ENCODE peak calls at places on chromosomes 4 and X, in seven cellular contexts. K, Q, J, S, D, O and C are unnamed samples.

GRCh38 chr4:143344774-143345173 is 8.1 kb downstream of the GAB1 start:
- DNase-seq in K (no peak), D (no peak), S (no peak), Q (no peak), J (no peak), O (no peak), C (no peak)

GRCh38 chr4:3773552-3774001 is 7.4 kb downstream of the ADRA2C start:
- DNase-seq in J (no peak), Q (no peak), D (no peak), O (no peak), K (no peak), S (no peak), C (no peak)

GRCh38 chr4:48642421-48643144 is 137.5 kb downstream of the FRYL start:
- DNase-seq in O (no peak), D (no peak), S (no peak), J (no peak), Q (no peak), K (no peak), C (no peak)

GRCh38 chr4:90825849-90826248 is 698.7 kb downstream of the CCSER1 start:
- DNase-seq in S (no peak), Q (no peak), D (peak; percentile 21), K (no peak), J (no peak), O (no peak), C (no peak)

GRCh38 chrX:107672955-107673378 is 44.7 kb downstream of the PRPS1 start:
- DNase-seq in S (peak; percentile 82), O (peak; percentile 93), D (peak; percentile 79), K (peak; percentile 77), Q (peak; percentile 74), J (peak; percentile 77), C (peak; percentile 89)

GRCh38 chrX:45070116-45071007 is 130.3 kb downstream of the DIPK2B start:
- DNase-seq in S (no peak), D (peak; percentile 41), Q (peak; percentile 8), O (no peak), J (no peak), K (peak; percentile 11), C (no peak)

GRCh38 chrX:50158616-50159015 is 42.2 kb downstream of the AKAP4 start:
- DNase-seq in J (no peak), S (no peak), O (no peak), D (peak; percentile 34), Q (no peak), K (no peak), C (no peak)

GRCh38 chr4:114907514-114908099 is 205.8 kb downstream of the NDST4 start:
- DNase-seq in K (no peak), D (no peak), Q (no peak), J (no peak), S (no peak), O (no peak), C (no peak)

GRCh38 chrX:26649534-26649933 is 433.6 kb downstream of the MAGEB5 start:
- DNase-seq in D (no peak), J (no peak), K (peak; percentile 29), S (no peak), O (no peak), Q (no peak), C (no peak)

GRCh38 chr4:186204103-186204559 is 12.8 kb downstream of the CYP4V2 start:
- DNase-seq in O (no peak), S (peak; percentile 34), J (peak; percentile 66), D (no peak), Q (no peak), K (peak; percentile 74), C (no peak)

GRCh38 chrX:69221239-69222102 is 56.2 kb upstream of the PJA1 start:
- DNase-seq in S (no peak), J (no peak), O (no peak), D (no peak), K (no peak), Q (no peak), C (no peak)

GRCh38 chr4:184439386-184439785 is 35.0 kb downstream of the IRF2 start:
- DNase-seq in J (no peak), D (no peak), S (no peak), O (no peak), Q (no peak), K (no peak), C (no peak)

GRCh38 chr4:22315643-22316042 is 200.2 kb downstream of the ADGRA3 start:
- DNase-seq in J (no peak), D (no peak), S (no peak), O (no peak), K (no peak), Q (no peak), C (no peak)

GRCh38 chr4:152278505-152279301 is 257.2 kb downstream of the FBXW7 start:
- DNase-seq in Q (no peak), K (no peak), J (peak; percentile 51), D (peak; percentile 27), S (peak; percentile 52), O (no peak), C (no peak)

GRCh38 chr4:48796927-48797679 is 17.0 kb upstream of the FRYL start:
- DNase-seq in D (peak; percentile 34), J (no peak), Q (no peak), O (no peak), S (no peak), K (no peak), C (no peak)

GRCh38 chrX:51837926-51838325 is 55.5 kb upstream of the MAGED1 start:
- DNase-seq in O (no peak), Q (peak; percentile 22), S (no peak), D (peak; percentile 62), J (peak; percentile 41), K (no peak), C (no peak)

GRCh38 chr4:41590591-41590990 is 52.6 kb downstream of the LIMCH1 start:
- DNase-seq in J (no peak), S (peak; percentile 33), Q (peak; percentile 67), O (no peak), D (no peak), K (no peak), C (no peak)

GRCh38 chr4:95869961-95870500 is 30.1 kb downstream of the PDHA2 start:
- DNase-seq in J (no peak), D (no peak), S (no peak), O (no peak), K (no peak), Q (no peak), C (no peak)

GRCh38 chrX:42567268-42567667 is 210.7 kb downstream of the PPP1R2C start:
- DNase-seq in S (no peak), K (no peak), J (no peak), Q (no peak), O (no peak), D (no peak), C (no peak)

GRCh38 chrX:13064599-13065143 is 20.3 kb upstream of the FAM9C start:
- DNase-seq in S (no peak), Q (no peak), J (no peak), O (no peak), K (no peak), D (no peak), C (no peak)

DNA sequence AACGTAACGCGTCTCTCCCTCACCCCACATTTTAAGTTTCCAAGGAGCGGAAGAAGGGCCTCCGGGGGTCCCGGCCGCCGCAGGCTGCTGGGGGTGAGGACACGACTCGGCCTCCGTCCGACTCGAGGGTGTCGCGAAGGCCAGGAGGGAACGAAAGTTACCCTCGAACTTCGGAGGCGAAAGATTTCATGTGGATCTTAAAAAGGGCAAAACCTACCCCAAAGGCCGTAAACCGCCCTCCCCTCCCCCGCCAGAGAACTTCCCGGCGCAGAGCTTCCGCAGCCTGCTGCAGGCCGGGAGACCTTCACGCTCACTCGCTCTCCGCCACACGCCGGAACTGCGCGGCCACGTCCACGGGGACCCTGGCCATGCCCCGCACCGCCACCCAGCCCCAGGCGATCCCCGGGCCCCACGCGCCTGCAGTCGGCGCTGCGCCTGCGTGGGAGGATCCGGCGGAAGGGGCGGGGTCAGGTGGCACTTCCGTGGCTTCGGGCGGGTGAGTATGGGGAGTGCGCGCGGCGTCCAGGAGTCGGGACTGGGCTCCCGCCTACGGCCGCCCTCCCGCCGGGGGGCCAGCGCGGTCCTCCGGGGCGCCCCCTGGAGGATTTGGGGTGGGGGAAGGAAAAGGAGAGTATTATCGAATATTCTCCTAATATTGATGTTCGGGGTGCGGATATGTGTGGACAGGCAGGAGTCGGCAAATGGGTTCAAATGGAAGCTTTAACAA is at the start of gene MMAA:
- DNase-seq in K (peak; percentile 95), S (peak; percentile 95), J (peak; percentile 94), D (peak; percentile 96), O (peak; percentile 98), Q (peak; percentile 96), C (peak; percentile 95)
- TF ChIP-seq CTCF in K (peak; percentile 81), S (peak; percentile 1), J (no peak), D (peak; percentile 32), O (no peak), Q (peak; percentile 60), C (peak; percentile 67)

DNA sequence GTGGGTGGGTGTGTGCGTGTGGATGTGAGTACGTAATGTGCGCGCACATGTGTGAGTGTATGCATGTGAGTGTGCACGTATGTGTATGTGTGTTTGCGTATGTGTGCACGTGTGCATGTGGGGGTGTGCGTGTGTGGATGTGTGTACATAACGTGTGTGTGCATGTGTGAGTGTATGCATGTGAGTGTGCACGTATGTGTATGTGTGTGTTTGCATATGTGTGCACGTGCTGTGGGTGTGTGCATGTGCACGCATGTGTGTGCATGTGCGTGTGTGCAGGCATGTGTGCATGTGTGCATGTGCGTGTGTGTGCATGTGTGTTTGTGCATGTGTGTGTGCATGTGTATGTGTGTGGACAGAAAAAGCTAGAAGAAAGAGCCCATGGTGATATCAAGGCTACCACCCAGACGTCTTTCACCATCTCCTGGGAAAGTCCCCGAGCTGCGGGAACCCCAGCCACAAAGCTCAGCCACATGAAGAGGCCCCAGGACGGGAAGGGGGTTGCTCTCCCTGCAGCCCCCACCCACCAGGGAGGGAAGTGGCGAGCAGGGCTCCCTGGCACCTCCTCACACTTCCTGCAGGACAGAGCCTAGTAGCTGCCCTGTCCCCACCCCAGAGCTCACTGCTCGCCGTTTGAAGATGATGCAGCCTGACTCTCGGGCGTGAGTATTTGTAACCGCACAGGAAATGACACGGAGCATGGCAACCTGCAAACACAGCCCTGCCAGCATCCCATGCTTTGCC is 108.3 kb downstream of the DCTD start:
- DNase-seq in J (no peak), K (peak; percentile 74), D (no peak), O (no peak), Q (no peak), S (no peak), C (no peak)
- H3K27me3 ChIP-seq in J (no peaks in the 10 kb centered on the region), K (no peaks in the 10 kb centered on the region), D (no peaks in the 10 kb centered on the region), O (peaks cover 12% of the 10 kb centered on the region), Q (peaks cover 2% of the 10 kb centered on the region), S (no peaks in the 10 kb centered on the region), C (no peaks in the 10 kb centered on the region)

GRCh38 chrX:85003655-85004244 is at the start of gene APOOL:
- DNase-seq in Q (peak; percentile 89), J (peak; percentile 87), K (peak; percentile 88), D (peak; percentile 90), S (peak; percentile 90), O (peak; percentile 92), C (peak; percentile 43)
- H3K27ac ChIP-seq in Q (no peak within 1 kb of the TSS), J (peak within 1 kb of the TSS; percentile 73), K (peak within 1 kb of the TSS; percentile 47), D (peak within 1 kb of the TSS; percentile 47), S (peak within 1 kb of the TSS; percentile 26), O (no peak within 1 kb of the TSS), C (no peak within 1 kb of the TSS)

GRCh38 chr4:146274774-146275173 is 60.4 kb downstream of the REELD1 start:
- DNase-seq in K (no peak), J (no peak), D (no peak), S (no peak), Q (no peak), O (no peak), C (no peak)
- TF ChIP-seq CTCF in K (no peak), J (no peak), D (no peak), S (no peak), Q (no peak), O (no peak), C (no peak)